ENCODE peak calls at places on chromosome 21, in four cellular contexts. E is WTC11, O is GM19239, A is H9. C is an unnamed sample.

GRCh38 chr21:41100826-41101550 is 67.0 kb upstream of the BACE2 start:
- DNase-seq in O (no peak), A (no peak), E (no peak), C (no peak)

GRCh38 chr21:15029077-15029476 is 35.7 kb downstream of the NRIP1 start:
- DNase-seq in E (no peak), A (no peak), O (no peak), C (no peak)

GRCh38 chr21:45322231-45322959 is 34.7 kb upstream of the POFUT2 start:
- DNase-seq in A (peak; percentile 23), E (no peak), O (no peak), C (no peak)

GRCh38 chr21:36587388-36587787 is 107.5 kb upstream of the CLDN14 start:
- DNase-seq in A (no peak), O (no peak), E (no peak), C (no peak)

GRCh38 chr21:43805275-43805800 is 16.0 kb downstream of the RRP1 start:
- DNase-seq in O (peak; percentile 94), A (no peak), E (no peak), C (no peak)

GRCh38 chr21:38909929-38910328 is 104.2 kb downstream of the ETS2 start:
- DNase-seq in A (no peak), E (no peak), O (no peak), C (no peak)

GRCh38 chr21:19565587-19565986 is 1162.0 kb upstream of the TMPRSS15 start:
- DNase-seq in A (no peak), E (no peak), O (no peak), C (no peak)

GRCh38 chr21:43938751-43939442 is 73.2 kb upstream of the TRAPPC10 start:
- DNase-seq in E (peak; percentile 94), A (peak; percentile 87), O (peak; percentile 97), C (peak; percentile 65)

GRCh38 chr21:41620982-41621381 is 113.0 kb upstream of the TMPRSS2 start:
- DNase-seq in E (no peak), O (no peak), A (no peak), C (no peak)

GRCh38 chr21:20997308-20997632 is 939 bp upstream of the NCAM2 start:
- DNase-seq in A (peak; percentile 36), O (no peak), E (peak; percentile 19), C (no peak)

GRCh38 chr21:35517848-35518247 is 468.7 kb upstream of the RUNX1 start:
- DNase-seq in O (no peak), E (no peak), A (no peak), C (no peak)

GRCh38 chr21:39863111-39863510 is 4.1 kb upstream of the PCP4 start:
- DNase-seq in A (no peak), O (no peak), E (no peak), C (peak; percentile 4)

GRCh38 chr21:46205766-46206162 is 21.5 kb upstream of the SPATC1L start:
- DNase-seq in O (no peak), E (no peak), A (no peak), C (no peak)

GRCh38 chr21:26177187-26177586 is 6.6 kb upstream of the APP start:
- DNase-seq in O (no peak), E (no peak), A (no peak), C (no peak)

GRCh38 chr21:15164678-15165303 is 100.0 kb upstream of the NRIP1 start:
- DNase-seq in E (no peak), A (no peak), O (no peak), C (no peak)

GRCh38 chr21:43287974-43288755 is 119.4 kb downstream of the CRYAA start:
- DNase-seq in O (no peak), E (no peak), A (no peak), C (no peak)

GRCh38 chr21:38950388-38951094 is 144.8 kb downstream of the ETS2 start:
- DNase-seq in A (no peak), E (no peak), O (no peak), C (no peak)

GRCh38 chr21:41630249-41630648 is 122.3 kb upstream of the TMPRSS2 start:
- DNase-seq in E (no peak), A (no peak), O (no peak), C (no peak)

GRCh38 chr21:44517175-44517899 is 22.7 kb downstream of the KRTAP10-1 start:
- DNase-seq in A (peak; percentile 77), O (no peak), E (peak; percentile 51), C (peak; percentile 95)

GRCh38 chr21:43295016-43295958 is 126.5 kb downstream of the CRYAA start:
- DNase-seq in A (no peak), E (no peak), O (no peak), C (no peak)

GRCh38 chr21:16418211-16418610 is 688.4 kb downstream of the USP25 start:
- DNase-seq in E (no peak), A (no peak), O (no peak), C (no peak)

GRCh38 chr21:44785620-44786344 is 15.8 kb downstream of the UBE2G2 start:
- DNase-seq in O (no peak), A (no peak), E (no peak), C (no peak)

GRCh38 chr21:34612056-34612455 is 2.9 kb downstream of the RCAN1 start:
- DNase-seq in O (no peak), E (no peak), A (no peak), C (no peak)